ENCODE peak calls at places on chromosomes 1 and 21, in four cellular contexts. P, H, O and Y are unnamed samples.

GRCh38 chr21:14711287-14711686 is 165.2 kb upstream of the SAMSN1 start:
- DNase-seq in P (no peak), H (no peak), O (no peak), Y (no peak)

GRCh38 chr21:26809745-26810144 is 35.5 kb downstream of the ADAMTS1 start:
- DNase-seq in O (no peak), H (no peak), P (no peak), Y (no peak)

GRCh38 chr1:84689514-84690396 is 506 bp downstream of the SSX2IP start:
- DNase-seq in P (peak), O (no peak), H (peak), Y (no peak)

GRCh38 chr1:103509235-103509634 is 16.3 kb upstream of the RNPC3 start:
- DNase-seq in O (no peak), H (no peak), P (no peak), Y (no peak)

GRCh38 chr1:192153276-192153675 is 5.0 kb upstream of the RGS18 start:
- DNase-seq in O (no peak), P (no peak), H (no peak), Y (no peak)

GRCh38 chr1:78291443-78291842 is 199.3 kb upstream of the PTGFR start:
- DNase-seq in H (no peak), P (no peak), O (no peak), Y (no peak)

GRCh38 chr1:1345384-1345783 is 3.8 kb downstream of the DVL1 start:
- DNase-seq in H (no peak), O (no peak), P (no peak), Y (no peak)

GRCh38 chr1:174222166-174222949 is 63.0 kb downstream of the RABGAP1L start:
- DNase-seq in P (no peak), H (no peak), O (no peak), Y (no peak)

GRCh38 chr1:15526490-15527339 is at the start of gene DNAJC16:
- DNase-seq in H (peak), O (peak), P (peak), Y (peak)

GRCh38 chr1:101314244-101314643 is 77.4 kb downstream of the S1PR1 start:
- DNase-seq in O (no peak), H (no peak), P (no peak), Y (no peak)

GRCh38 chr1:52186449-52186848 is 44.6 kb downstream of the ZFYVE9 start:
- DNase-seq in H (no peak), O (no peak), P (no peak), Y (no peak)

GRCh38 chr1:3795453-3796214 is 664 bp downstream of the LRRC47 start:
- DNase-seq in O (no peak), P (no peak), H (peak), Y (peak)

GRCh38 chr1:27658951-27659496 is 13.0 kb downstream of the IFI6 start:
- DNase-seq in O (peak), H (peak), P (peak), Y (no peak)

GRCh38 chr1:173798078-173798477 is 26.4 kb upstream of the DARS2 start:
- DNase-seq in O (no peak), H (no peak), P (no peak), Y (no peak)

GRCh38 chr1:78918157-78918556 is 88.4 kb downstream of the ADGRL4 start:
- DNase-seq in P (no peak), H (no peak), O (no peak), Y (no peak)

GRCh38 chr1:234047113-234047512 is 142.6 kb downstream of the SLC35F3 start:
- DNase-seq in H (no peak), P (no peak), O (no peak), Y (no peak)

GRCh38 chr1:65820983-65821382 is 28.3 kb downstream of the PDE4B start:
- DNase-seq in P (no peak), H (no peak), O (no peak), Y (no peak)

GRCh38 chr1:79376106-79376505 is 369.6 kb upstream of the ADGRL4 start:
- DNase-seq in H (no peak), P (no peak), O (no peak), Y (no peak)

GRCh38 chr1:8090241-8090702 is 64.2 kb upstream of the ERRFI1 start:
- DNase-seq in O (no peak), P (no peak), H (no peak), Y (no peak)
- TF ChIP-seq NRF1 in O (no peak), P (no peak), H (no peak), Y (no peak)

GRCh38 chr1:172380441-172381244 is 39.8 kb upstream of the C1orf105 start:
- DNase-seq in O (no peak), H (no peak), P (no peak), Y (no peak)
- TF ChIP-seq NRF1 in O (no peak), H (no peak), P (no peak), Y (no peak)

DNA sequence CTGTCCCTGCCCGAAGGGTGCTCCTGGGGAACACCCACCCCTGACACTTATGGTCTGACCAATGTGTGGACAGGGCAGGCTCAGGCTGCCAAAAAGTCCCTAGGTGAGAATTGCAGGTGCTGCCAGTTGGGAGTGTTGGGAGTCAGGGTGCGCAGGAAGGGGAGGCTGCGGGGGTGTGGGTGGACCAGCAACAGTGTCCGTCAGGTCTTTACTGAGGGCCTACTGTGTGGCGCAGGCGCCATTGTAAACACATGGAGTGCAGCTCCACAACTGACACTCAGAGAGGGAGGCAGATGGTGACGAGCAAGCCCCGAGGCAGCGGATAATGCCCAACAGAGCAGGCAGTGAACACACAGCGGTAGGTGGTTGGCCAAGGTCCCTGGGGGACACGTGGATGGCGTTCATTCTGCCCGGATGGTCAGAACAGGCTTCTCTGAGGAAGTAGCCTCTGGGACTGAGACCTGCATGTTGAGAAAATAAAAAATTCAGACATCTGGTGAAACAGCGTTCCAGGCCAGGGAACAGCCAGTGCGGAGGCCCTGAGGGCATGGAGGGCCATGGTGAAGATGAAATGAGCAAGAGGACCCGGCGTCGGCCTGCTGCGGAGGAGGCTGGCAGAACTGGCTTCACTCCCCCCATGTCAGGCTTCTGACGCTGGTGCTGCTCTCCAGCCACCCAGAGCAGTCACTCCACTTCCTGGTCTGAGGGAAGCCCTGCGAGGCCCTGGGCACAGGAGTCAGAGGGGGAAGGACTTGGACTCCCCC is 136.2 kb upstream of the ZBTB40 start:
- DNase-seq in H (no peak), O (no peak), P (no peak), Y (peak)
- TF ChIP-seq NRF1 in H (no peak), O (no peak), P (no peak), Y (no peak)

GRCh38 chr1:97334454-97334853 is 586.4 kb downstream of the DPYD start:
- DNase-seq in O (no peak), H (no peak), P (no peak), Y (no peak)

GRCh38 chr1:97338347-97338746 is 582.5 kb downstream of the DPYD start:
- DNase-seq in H (no peak), P (no peak), O (no peak), Y (no peak)

GRCh38 chr1:97337250-97338030 is 583.4 kb downstream of the DPYD start:
- DNase-seq in O (no peak), H (no peak), P (no peak), Y (no peak)

GRCh38 chr1:97331165-97331564 is 589.7 kb downstream of the DPYD start:
- DNase-seq in P (no peak), H (no peak), O (no peak), Y (no peak)

DNA sequence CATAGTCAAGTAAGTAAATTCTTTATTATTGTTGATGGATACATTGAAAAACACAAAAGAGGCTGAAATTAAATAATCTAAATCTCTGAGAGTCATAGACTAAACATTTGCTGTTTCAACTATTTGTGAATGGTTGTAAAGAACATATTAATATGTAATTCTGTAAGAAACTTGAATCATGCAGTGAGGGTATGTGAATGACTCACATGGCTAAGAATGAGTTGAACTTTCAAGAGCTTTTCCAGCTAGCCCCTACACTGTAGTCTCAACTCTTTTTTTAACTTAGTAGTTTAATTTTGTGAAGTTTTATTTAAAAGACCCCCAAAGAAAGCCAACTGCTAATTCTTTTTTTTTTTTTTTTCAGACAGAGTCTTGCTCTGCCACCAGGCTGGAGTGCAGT is 588.1 kb downstream of the DPYD start:
- DNase-seq in O (no peak), H (no peak), P (no peak), Y (no peak)
- TF ChIP-seq NRF1 in O (no peak), H (no peak), P (no peak), Y (no peak)